ENCODE peak calls at places on chromosomes 12 and 14, in four cellular contexts. W is HepG2, J is HCT116, L is SK-N-SH. X is an unnamed sample.

GRCh38 chr14:87492556-87492955 is 500.4 kb downstream of the GALC start:
- DNase-seq in L (no peak), W (no peak), J (no peak), X (no peak)

GRCh38 chr12:42510823-42511222 is 78.7 kb downstream of the PRICKLE1 start:
- DNase-seq in L (no peak), J (no peak), W (no peak), X (no peak)

GRCh38 chr12:9032202-9032964 is 43.0 kb downstream of the KLRG1 start:
- DNase-seq in L (no peak), W (no peak), J (no peak), X (no peak)

GRCh38 chr14:70555890-70556289 is 21.1 kb upstream of the ADAM20 start:
- DNase-seq in W (no peak), L (no peak), J (no peak), X (no peak)

GRCh38 chr14:101077511-101078074 is 174.1 kb upstream of the RTL1 start:
- DNase-seq in W (no peak), L (peak), J (no peak), X (peak)

GRCh38 chr12:114480309-114481199 is 74.6 kb upstream of the TBX5 start:
- DNase-seq in L (no peak), J (no peak), W (no peak), X (no peak)

GRCh38 chr14:22448905-22449611 is 140.0 kb downstream of the DAD1 start:
- DNase-seq in L (no peak), W (no peak), J (no peak), X (no peak)

GRCh38 chr12:40078201-40078730 is 27.6 kb downstream of the SLC2A13 start:
- DNase-seq in W (no peak), J (no peak), L (no peak), X (no peak)

GRCh38 chr14:22689186-22689585 is 45.0 kb upstream of the OR6J1 start:
- DNase-seq in W (peak), L (no peak), J (peak), X (no peak)

GRCh38 chr12:85688837-85689236 is 147.4 kb downstream of the RASSF9 start:
- DNase-seq in W (no peak), J (no peak), L (no peak), X (no peak)

GRCh38 chr14:91333640-91334039 is 84.0 kb downstream of the CCDC88C start:
- DNase-seq in W (no peak), J (no peak), L (no peak), X (no peak)

GRCh38 chr14:75831971-75832370 is 149.8 kb downstream of the TGFB3 start:
- DNase-seq in J (no peak), W (no peak), L (no peak), X (peak)

DNA sequence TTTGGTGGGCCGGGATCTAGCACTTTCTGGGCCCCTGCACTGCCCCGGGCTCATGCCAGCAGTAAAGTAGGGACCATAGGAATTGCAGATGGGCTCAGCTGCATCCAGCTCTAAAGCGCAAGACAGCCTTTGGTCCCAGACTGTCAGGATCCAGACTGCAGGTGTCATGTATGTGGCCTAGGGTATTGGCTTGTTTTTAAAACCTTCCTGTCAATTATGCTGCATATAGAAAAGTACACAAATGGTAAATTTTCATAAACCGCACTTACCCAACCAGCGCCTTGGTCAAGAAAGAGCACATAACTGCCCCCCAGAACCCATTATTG is 6.3 kb downstream of the NR4A1 start:
- DNase-seq in W (no peak), L (no peak), J (no peak), X (no peak)
- TF ChIP-seq ELF1 in W (no peak), L (no peak), J (no peak), X (no peak)

GRCh38 chr12:182381-182883 is 31.5 kb downstream of the SLC6A12 start:
- DNase-seq in J (no peak), W (no peak), L (no peak), X (no peak)
- TF ChIP-seq ELF1 in J (no peak), W (no peak), L (no peak), X (no peak)

DNA sequence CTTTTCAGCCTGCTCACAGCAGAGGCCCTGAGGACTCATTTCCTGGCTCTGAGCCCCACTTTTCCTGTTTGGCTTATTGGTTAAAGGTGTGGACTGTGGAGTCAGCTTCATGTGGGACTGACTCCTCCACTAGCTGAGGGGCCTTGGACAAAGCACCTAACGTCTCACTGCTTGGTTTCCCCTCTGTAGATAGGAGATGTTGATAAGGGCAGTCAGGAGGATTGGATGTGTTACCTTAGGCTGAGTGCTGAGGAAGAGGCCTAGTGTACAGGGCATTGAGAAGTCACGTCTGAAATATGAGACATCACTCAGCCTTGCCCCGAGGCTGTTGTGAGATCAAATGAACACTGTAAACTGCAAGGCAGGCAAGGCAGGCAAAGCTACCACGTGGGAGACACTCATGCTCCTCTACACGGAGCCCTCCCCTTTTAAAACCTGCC is 27.1 kb upstream of the TCL1A start:
- DNase-seq in W (no peak), J (peak), L (no peak), X (no peak)
- TF ChIP-seq ELF1 in W (no peak), J (no peak), L (no peak), X (no peak)

DNA sequence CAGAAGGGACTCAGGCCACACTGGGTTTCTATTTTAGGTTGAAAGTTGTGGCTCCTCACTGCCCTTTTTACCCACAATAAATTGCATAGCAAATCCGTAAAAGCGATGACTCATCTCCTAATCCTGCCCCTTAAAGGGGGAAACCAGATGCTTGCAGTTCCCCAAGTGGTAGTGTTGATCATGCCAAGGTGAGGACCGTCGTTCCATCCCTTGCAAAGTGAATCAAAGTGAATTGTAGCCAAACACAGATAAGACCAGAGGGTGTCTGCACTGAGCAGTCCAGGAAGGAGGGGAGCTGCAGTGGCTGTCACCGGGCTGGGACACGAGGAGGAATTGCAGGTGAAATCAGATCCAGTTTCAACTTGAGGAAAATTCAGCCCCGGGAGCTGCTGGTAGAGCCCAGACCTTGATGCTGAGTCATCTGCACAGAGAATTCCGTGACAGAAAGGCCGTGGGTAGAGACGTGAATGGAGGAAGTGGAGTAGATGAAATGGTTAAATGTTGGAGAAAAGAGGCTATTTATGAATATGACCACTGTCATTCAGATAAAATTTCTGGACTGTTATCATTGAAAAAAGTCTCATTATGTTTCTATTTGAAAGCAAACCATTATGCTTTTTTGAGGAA is 44.2 kb upstream of the MMP17 start:
- DNase-seq in W (no peak), J (peak), L (no peak), X (peak)
- TF ChIP-seq ELF1 in W (no peak), J (no peak), L (no peak), X (no peak)

DNA sequence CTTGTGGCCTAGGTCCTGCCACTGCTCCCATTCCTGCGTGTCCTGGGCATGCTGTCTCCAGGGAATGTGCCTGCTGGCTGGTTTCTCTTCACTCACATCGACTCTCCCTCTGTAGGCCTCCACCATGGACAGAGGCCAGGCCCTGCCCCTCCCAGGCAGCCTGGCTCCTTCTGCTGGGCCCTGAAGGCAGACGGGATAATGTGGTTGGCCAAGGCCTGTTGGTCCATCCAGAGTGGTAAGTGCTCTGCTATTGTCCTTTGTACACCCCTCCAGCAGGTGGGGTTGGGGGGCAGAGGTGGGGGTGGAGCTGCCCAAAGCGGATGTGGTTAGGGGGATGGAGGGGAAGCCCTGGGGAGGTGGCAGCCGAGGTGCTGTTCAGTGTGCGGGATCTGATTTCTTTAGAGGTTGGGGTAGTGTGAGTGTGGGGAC is 9.5 kb upstream of the NR4A1 start:
- DNase-seq in L (no peak), J (no peak), W (no peak), X (peak)
- TF ChIP-seq ELF1 in L (no peak), J (no peak), W (no peak), X (no peak)

GRCh38 chr12:65123435-65124063 is 2.4 kb upstream of the WIF1 start:
- DNase-seq in L (peak), J (no peak), W (peak), X (no peak)
- TF ChIP-seq ELF1 in L (no peak), J (no peak), W (no peak), X (no peak)

GRCh38 chr14:104574536-104574935 is 5.0 kb upstream of the C14orf180 start:
- DNase-seq in W (no peak), L (no peak), J (no peak), X (no peak)

GRCh38 chr14:104574978-104575377 is 4.6 kb upstream of the C14orf180 start:
- DNase-seq in W (no peak), J (no peak), L (no peak), X (no peak)

GRCh38 chr14:104579507-104579906 is at the start of gene C14orf180:
- DNase-seq in L (peak), W (no peak), J (no peak), X (no peak)

GRCh38 chr14:104577457-104578301 is 1.9 kb upstream of the C14orf180 start:
- DNase-seq in J (no peak), L (no peak), W (no peak), X (peak)

DNA sequence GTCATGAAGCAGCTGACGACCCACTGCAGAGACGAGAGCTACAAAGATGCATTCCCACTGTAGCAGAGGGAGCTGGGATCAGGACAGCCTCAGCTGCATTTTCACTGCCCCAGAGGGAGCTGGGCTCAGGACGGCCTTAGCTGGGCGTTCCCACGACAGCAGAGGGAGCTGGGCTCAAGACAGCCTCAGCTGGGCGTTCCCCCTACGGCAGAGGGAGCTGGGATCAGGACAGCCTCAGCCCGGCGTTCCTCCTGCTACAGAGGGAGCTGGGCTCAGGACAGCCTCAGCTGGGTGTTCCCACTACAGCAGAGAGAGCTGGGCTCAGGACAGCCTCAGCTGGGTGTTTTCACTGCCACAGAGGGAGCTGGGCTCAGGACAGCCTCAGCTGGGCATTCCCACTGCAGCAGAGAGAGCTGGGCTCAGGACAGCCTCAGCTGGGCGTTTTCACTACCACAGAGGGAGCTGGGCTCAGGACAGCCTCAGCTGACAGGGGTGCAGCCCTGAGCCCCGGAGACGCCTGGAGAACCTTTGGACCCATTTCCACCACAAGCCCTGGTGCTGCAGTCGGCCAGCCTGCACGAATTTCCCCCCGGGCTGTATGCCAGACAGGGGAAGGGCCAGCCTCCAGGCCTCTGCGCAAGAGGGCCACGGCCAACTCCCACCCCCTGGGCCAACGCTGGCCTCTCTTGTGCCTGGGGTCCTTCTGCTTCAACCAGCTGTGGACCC is 2.8 kb upstream of the C14orf180 start:
- DNase-seq in W (peak), J (no peak), L (no peak), X (no peak)
- TF ChIP-seq ELF1 in W (no peak), J (no peak), L (no peak), X (no peak)

DNA sequence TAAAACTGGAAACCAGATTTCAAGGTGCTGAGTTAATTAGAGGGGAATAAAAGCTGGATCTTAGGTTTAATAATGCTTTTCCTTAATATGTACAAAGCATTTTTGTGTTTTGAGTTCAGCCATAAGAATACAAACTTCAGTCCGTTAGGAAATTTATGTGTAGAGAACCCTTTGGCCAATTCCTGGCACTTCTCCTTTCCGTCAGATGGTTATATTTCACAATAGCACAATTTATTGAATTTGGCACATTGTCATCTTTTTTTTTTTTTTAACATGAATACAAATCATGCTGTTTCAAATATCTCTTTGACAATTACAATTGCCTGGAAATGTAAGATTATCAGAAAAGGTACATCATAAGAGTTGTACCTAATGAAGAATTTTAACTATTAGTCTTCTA is 56.2 kb upstream of the DDHD1 start:
- DNase-seq in J (no peak), L (no peak), W (no peak), X (no peak)
- TF ChIP-seq ELF1 in J (no peak), L (no peak), W (no peak), X (no peak)